ENCODE peak calls at places on chromosomes 1 and 21, in six cellular contexts. One of them, this sample, is unnamed.

GRCh38 chr21:41357546-41357945 is 4.3 kb upstream of the MX2 start:
- DNase-seq in pancreas: no peak
- DNase-seq in cardiac muscle cell: no peak
- DNase-seq in endothelial cell: no peak
- DNase-seq in colonic mucosa: no peak
- DNase-seq in A549: no peak
- DNase-seq in this sample: no peak

GRCh38 chr1:59692591-59692990 is 122.2 kb upstream of the HOOK1 start:
- DNase-seq in A549: no peak
- DNase-seq in endothelial cell: no peak
- DNase-seq in cardiac muscle cell: no peak
- DNase-seq in colonic mucosa: no peak
- DNase-seq in pancreas: no peak
- DNase-seq in this sample: no peak

GRCh38 chr1:114330451-114330983 is 176.8 kb upstream of the SYT6 start:
- DNase-seq in colonic mucosa: no peak
- DNase-seq in pancreas: no peak
- DNase-seq in cardiac muscle cell: no peak
- DNase-seq in A549: no peak
- DNase-seq in endothelial cell: no peak
- DNase-seq in this sample: no peak

GRCh38 chr1:200437556-200438203 is 27.8 kb upstream of the ZNF281 start:
- DNase-seq in A549: no peak
- DNase-seq in cardiac muscle cell: no peak
- DNase-seq in colonic mucosa: no peak
- DNase-seq in pancreas: no peak
- DNase-seq in endothelial cell: no peak
- DNase-seq in this sample: no peak

GRCh38 chr1:183881387-183882084 is 76.6 kb downstream of the RGL1 start:
- DNase-seq in colonic mucosa: no peak
- DNase-seq in A549: peak; percentile 39
- DNase-seq in pancreas: peak; percentile 76
- DNase-seq in cardiac muscle cell: peak; percentile 65
- DNase-seq in endothelial cell: peak; percentile 15
- DNase-seq in this sample: peak; percentile 79

GRCh38 chr1:109467301-109467777 is 993 bp downstream of the SYPL2 start:
- DNase-seq in pancreas: no peak
- DNase-seq in colonic mucosa: no peak
- DNase-seq in cardiac muscle cell: no peak
- DNase-seq in endothelial cell: no peak
- DNase-seq in A549: no peak
- DNase-seq in this sample: peak; percentile 39

GRCh38 chr1:168430348-168430747 is 113.4 kb downstream of the XCL2 start:
- DNase-seq in A549: no peak
- DNase-seq in pancreas: no peak
- DNase-seq in colonic mucosa: no peak
- DNase-seq in endothelial cell: no peak
- DNase-seq in cardiac muscle cell: no peak
- DNase-seq in this sample: no peak

GRCh38 chr21:35438643-35439404 is 389.7 kb upstream of the RUNX1 start:
- DNase-seq in endothelial cell: no peak
- DNase-seq in A549: no peak
- DNase-seq in cardiac muscle cell: no peak
- DNase-seq in pancreas: no peak
- DNase-seq in colonic mucosa: peak; percentile 44
- DNase-seq in this sample: no peak

GRCh38 chr1:75501565-75501964 is 109.3 kb downstream of the SLC44A5 start:
- DNase-seq in endothelial cell: no peak
- DNase-seq in cardiac muscle cell: no peak
- DNase-seq in colonic mucosa: no peak
- DNase-seq in pancreas: no peak
- DNase-seq in A549: no peak
- DNase-seq in this sample: no peak

GRCh38 chr1:15684042-15684461 is at the start of gene PLEKHM2:
- DNase-seq in colonic mucosa: no peak
- DNase-seq in pancreas: peak; percentile 65
- DNase-seq in endothelial cell: peak; percentile 54
- DNase-seq in cardiac muscle cell: peak; percentile 75
- DNase-seq in A549: no peak
- DNase-seq in this sample: peak; percentile 36

GRCh38 chr1:20058531-20058930 is 11.5 kb upstream of the PLA2G5 start:
- DNase-seq in A549: no peak
- DNase-seq in pancreas: no peak
- DNase-seq in endothelial cell: no peak
- DNase-seq in colonic mucosa: peak; percentile 16
- DNase-seq in cardiac muscle cell: no peak
- DNase-seq in this sample: no peak

GRCh38 chr1:66711420-66711819 is 40.8 kb upstream of the DYNLT5 start:
- DNase-seq in colonic mucosa: no peak
- DNase-seq in pancreas: no peak
- DNase-seq in endothelial cell: no peak
- DNase-seq in A549: peak; percentile 3
- DNase-seq in cardiac muscle cell: no peak
- DNase-seq in this sample: no peak

GRCh38 chr1:154730251-154730650 is 122.3 kb upstream of the ADAR start:
- DNase-seq in endothelial cell: peak; percentile 42
- DNase-seq in cardiac muscle cell: no peak
- DNase-seq in colonic mucosa: no peak
- DNase-seq in pancreas: no peak
- DNase-seq in A549: peak; percentile 75
- DNase-seq in this sample: no peak

GRCh38 chr1:111475706-111476105 is 1.9 kb downstream of the C1orf162 start:
- DNase-seq in cardiac muscle cell: no peak
- DNase-seq in A549: no peak
- DNase-seq in endothelial cell: no peak
- DNase-seq in colonic mucosa: no peak
- DNase-seq in pancreas: no peak
- DNase-seq in this sample: no peak

GRCh38 chr21:45366476-45366875 is 38.5 kb upstream of the COL18A1 start:
- DNase-seq in cardiac muscle cell: no peak
- DNase-seq in pancreas: peak; percentile 33
- DNase-seq in colonic mucosa: no peak
- DNase-seq in endothelial cell: no peak
- DNase-seq in A549: no peak
- DNase-seq in this sample: no peak

GRCh38 chr1:153032677-153033308 is 1.8 kb downstream of the SPRR1B start:
- DNase-seq in A549: peak; percentile 44
- DNase-seq in colonic mucosa: no peak
- DNase-seq in cardiac muscle cell: peak; percentile 20
- DNase-seq in endothelial cell: peak; percentile 18
- DNase-seq in pancreas: no peak
- DNase-seq in this sample: peak; percentile 3

GRCh38 chr1:225578247-225578646 is 74.7 kb downstream of the ENAH start:
- DNase-seq in A549: no peak
- DNase-seq in pancreas: no peak
- DNase-seq in cardiac muscle cell: no peak
- DNase-seq in endothelial cell: no peak
- DNase-seq in colonic mucosa: no peak
- DNase-seq in this sample: no peak

GRCh38 chr1:5754079-5754431 is 238.2 kb downstream of the NPHP4 start:
- DNase-seq in A549: no peak
- DNase-seq in endothelial cell: no peak
- DNase-seq in pancreas: no peak
- DNase-seq in colonic mucosa: no peak
- DNase-seq in cardiac muscle cell: no peak
- DNase-seq in this sample: no peak

GRCh38 chr1:241942738-241943137 is 14.8 kb upstream of the BECN2 start:
- DNase-seq in colonic mucosa: no peak
- DNase-seq in pancreas: no peak
- DNase-seq in cardiac muscle cell: no peak
- DNase-seq in A549: no peak
- DNase-seq in endothelial cell: no peak
- DNase-seq in this sample: no peak

GRCh38 chr21:35764077-35764476 is 296.2 kb downstream of the SETD4 start:
- DNase-seq in colonic mucosa: no peak
- DNase-seq in cardiac muscle cell: no peak
- DNase-seq in A549: no peak
- DNase-seq in pancreas: no peak
- DNase-seq in endothelial cell: no peak
- DNase-seq in this sample: no peak

GRCh38 chr21:26212220-26212619 is 41.6 kb upstream of the APP start:
- DNase-seq in pancreas: no peak
- DNase-seq in cardiac muscle cell: no peak
- DNase-seq in endothelial cell: no peak
- DNase-seq in colonic mucosa: no peak
- DNase-seq in A549: no peak
- DNase-seq in this sample: no peak

This sample was measured in retina.